ENCODE peak calls at places on chromosomes 13 and 19, in five cellular contexts. S is left lung, R is SW 1271, Q is ovary, Y is anterior cingulate cortex. K is an unnamed sample.

GRCh38 chr13:50761406-50761805 is 82.1 kb downstream of the DLEU7 start:
- DNase-seq in S (no peak), R (no peak), Q (no peak), Y (no peak), K (no peak)

GRCh38 chr13:42380420-42381164 is 108.6 kb downstream of the AKAP11 start:
- DNase-seq in S (no peak), R (no peak), Q (no peak), Y (no peak), K (no peak)

GRCh38 chr13:110965038-110965754 is 50.3 kb upstream of the ANKRD10 start:
- DNase-seq in S (no peak), R (no peak), Q (no peak), Y (no peak), K (peak)

GRCh38 chr19:38336638-38337359 is 1.2 kb downstream of the CATSPERG start:
- DNase-seq in S (peak), R (peak), Q (peak), Y (peak), K (peak)

GRCh38 chr13:49776871-49777270 is 15.6 kb downstream of the KPNA3 start:
- DNase-seq in S (no peak), R (no peak), Q (no peak), Y (no peak), K (no peak)

GRCh38 chr19:40530091-40530901 is 46.4 kb upstream of the SHKBP1 start:
- DNase-seq in S (no peak), R (no peak), Q (peak), Y (peak), K (peak)

GRCh38 chr13:112744306-112745021 is 54.6 kb downstream of the ATP11A start:
- DNase-seq in S (no peak), R (no peak), Q (no peak), Y (no peak), K (no peak)

GRCh38 chr13:101552797-101553196 is 100.3 kb downstream of the ITGBL1 start:
- DNase-seq in S (no peak), R (no peak), Q (no peak), Y (no peak), K (no peak)

GRCh38 chr19:35462476-35462953 is 14.5 kb downstream of the FFAR2 start:
- DNase-seq in S (no peak), R (no peak), Q (no peak), Y (no peak), K (no peak)

GRCh38 chr19:53037101-53038097 is 7.1 kb upstream of the ERVV-2 start:
- DNase-seq in S (peak), R (no peak), Q (no peak), Y (peak), K (peak)

GRCh38 chr19:39401549-39402416 is 4.9 kb upstream of the ZFP36 start:
- DNase-seq in S (peak), R (no peak), Q (peak), Y (no peak), K (peak)

GRCh38 chr13:112740502-112741131 is 50.8 kb downstream of the ATP11A start:
- DNase-seq in S (peak), R (no peak), Q (peak), Y (no peak), K (no peak)

GRCh38 chr13:24925318-24926231 is 161.6 kb downstream of the RNF17 start:
- DNase-seq in S (no peak), R (no peak), Q (no peak), Y (no peak), K (no peak)

GRCh38 chr19:14002571-14003278 is 3.4 kb downstream of the RFX1 start:
- DNase-seq in S (no peak), R (no peak), Q (no peak), Y (no peak), K (no peak)

GRCh38 chr19:12642506-12642905 is 24.0 kb downstream of the MAN2B1 start:
- DNase-seq in S (no peak), R (no peak), Q (no peak), Y (no peak), K (no peak)

GRCh38 chr19:39115105-39115847 is 10.3 kb upstream of the PAK4 start:
- DNase-seq in S (no peak), R (no peak), Q (no peak), Y (no peak), K (no peak)

GRCh38 chr13:40564342-40564997 is 102.0 kb downstream of the FOXO1 start:
- DNase-seq in S (no peak), R (no peak), Q (no peak), Y (no peak), K (no peak)

GRCh38 chr19:49071860-49072547 is 495 bp downstream of the KCNA7 start:
- DNase-seq in S (no peak), R (no peak), Q (no peak), Y (no peak), K (peak)

GRCh38 chr19:41226053-41226873 is 7.2 kb downstream of the AXL start:
- DNase-seq in S (peak), R (peak), Q (peak), Y (peak), K (peak)

GRCh38 chr13:41546372-41547252 is 89.3 kb downstream of the RGCC start:
- DNase-seq in S (no peak), R (no peak), Q (no peak), Y (no peak), K (no peak)

GRCh38 chr13:50426932-50427331 is 411.7 kb downstream of the KCNRG start:
- DNase-seq in S (no peak), R (no peak), Q (no peak), Y (no peak), K (no peak)

GRCh38 chr19:49133621-49134454 is 14.5 kb downstream of the PPFIA3 start:
- DNase-seq in S (peak), R (no peak), Q (peak), Y (peak), K (peak)

GRCh38 chr13:31850041-31850440 is 110.7 kb downstream of the RXFP2 start:
- DNase-seq in S (no peak), R (no peak), Q (no peak), Y (no peak), K (no peak)

GRCh38 chr13:113122571-113123225 is at the start of gene F10:
- DNase-seq in S (peak), R (no peak), Q (peak), Y (no peak), K (no peak)

GRCh38 chr13:34847751-34848150 is 94.3 kb upstream of the NBEA start:
- DNase-seq in S (no peak), R (no peak), Q (no peak), Y (no peak), K (no peak)